ENCODE peak calls at places on chromosomes 11 and 22, in five cellular contexts. R is fibroblast of villous mesenchyme; N is right atrium auricular region; P is CD8-positive, alpha-beta T cell; Z is endodermal cell. L is an unnamed sample.

GRCh38 chr11:106956887-106957505 is 61.3 kb downstream of the GUCY1A2 start:
- DNase-seq in R (peak), N (no peak), P (no peak), Z (peak), L (no peak)

GRCh38 chr11:94010136-94010535 is 11.0 kb upstream of the HEPHL1 start:
- DNase-seq in R (no peak), N (no peak), P (no peak), Z (no peak), L (no peak)

GRCh38 chr22:27810566-27810965 is 9.0 kb upstream of the MN1 start:
- DNase-seq in R (peak), N (peak), P (no peak), Z (peak), L (peak)

GRCh38 chr11:88384678-88385015 is 47.1 kb upstream of the CTSC start:
- DNase-seq in R (peak), N (no peak), P (no peak), Z (no peak), L (no peak)

GRCh38 chr22:16803255-16803917 is 21.8 kb downstream of the XKR3 start:
- DNase-seq in R (no peak), N (no peak), P (no peak), Z (no peak), L (no peak)

GRCh38 chr11:105618343-105618955 is 8.6 kb downstream of the GRIA4 start:
- DNase-seq in R (no peak), N (no peak), P (no peak), Z (no peak), L (no peak)

GRCh38 chr22:39900306-39901227 is at the start of gene GRAP2:
- DNase-seq in R (no peak), N (no peak), P (peak), Z (no peak), L (no peak)

GRCh38 chr22:33274214-33274828 is 216.1 kb upstream of the SYN3 start:
- DNase-seq in R (no peak), N (no peak), P (no peak), Z (peak), L (no peak)

GRCh38 chr22:19291218-19291579 is 320 bp downstream of the CLTCL1 start:
- DNase-seq in R (no peak), N (no peak), P (peak), Z (peak), L (no peak)

GRCh38 chr22:50192056-50192824 is 6.5 kb downstream of the TRABD start:
- DNase-seq in R (no peak), N (no peak), P (no peak), Z (no peak), L (no peak)

GRCh38 chr11:18271206-18271605 is 5.1 kb downstream of the SAA1 start:
- DNase-seq in R (no peak), N (no peak), P (no peak), Z (no peak), L (no peak)

DNA sequence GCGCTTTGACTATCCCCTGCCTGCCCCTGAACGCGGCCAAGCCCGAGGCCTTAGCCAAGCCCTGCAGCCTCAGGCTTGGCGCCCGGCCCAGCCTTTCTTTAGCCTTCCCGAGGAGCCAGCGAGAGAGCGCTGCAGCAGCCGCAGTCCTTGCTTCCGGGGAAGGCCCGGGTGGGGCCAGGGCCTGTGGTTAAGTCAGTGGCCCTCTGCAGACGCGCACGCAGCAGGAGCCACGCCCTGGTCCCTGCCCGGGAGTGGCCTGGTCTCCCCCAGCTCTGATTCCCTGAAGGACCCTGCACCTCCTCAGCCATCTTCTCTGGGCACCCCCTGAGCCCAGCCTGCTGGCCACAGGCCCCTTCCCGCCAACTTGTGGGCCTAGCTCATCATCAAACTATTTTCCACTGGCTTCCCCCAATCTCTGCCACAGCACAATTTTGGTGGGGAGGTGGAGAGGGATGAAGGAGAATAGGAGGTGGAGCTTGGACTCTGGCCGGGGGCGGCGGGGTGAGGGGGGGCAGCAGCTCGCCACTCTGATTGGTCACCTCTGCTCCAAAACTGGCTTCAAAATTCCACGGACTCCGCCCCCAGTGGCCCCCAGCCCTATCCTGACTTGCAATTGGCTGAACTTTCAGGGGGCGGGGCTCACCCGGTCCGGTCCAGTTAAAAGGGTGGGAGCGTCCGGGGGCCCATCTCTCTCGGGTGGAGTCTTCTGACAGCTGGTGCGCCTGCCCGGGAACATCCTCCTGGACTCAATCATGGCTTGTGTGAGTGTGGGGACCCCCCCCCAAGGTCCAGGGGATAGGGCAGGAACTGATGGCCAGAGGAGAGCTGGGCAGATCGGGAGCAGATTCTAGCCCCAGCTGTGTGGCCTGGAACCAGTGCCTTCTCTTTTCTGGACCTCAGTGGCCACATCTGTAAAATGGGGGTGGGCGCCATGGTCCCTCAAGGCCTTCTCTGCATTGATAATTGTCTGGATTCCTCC is at the start of gene LGALS1:
- DNase-seq in R (peak), N (peak), P (peak), Z (peak), L (peak)
- H3K4me3 ChIP-seq in R (peak), N (peak), P (peak), Z (peak), L (peak)

GRCh38 chr22:32206774-32207758 is 2.2 kb upstream of the RFPL2 start:
- DNase-seq in R (peak), N (no peak), P (no peak), Z (peak), L (no peak)
- TF ChIP-seq CTCF in R (peak), N (peak), P (no peak), Z (peak), L (peak)

GRCh38 chr11:64331569-64332371 is 8.2 kb upstream of the CCDC88B start:
- DNase-seq in R (peak), N (peak), P (peak), Z (peak), L (peak)
- H3K4me3 ChIP-seq in R (no peak), N (no peak), P (no peak), Z (no peak), L (no peak)

DNA sequence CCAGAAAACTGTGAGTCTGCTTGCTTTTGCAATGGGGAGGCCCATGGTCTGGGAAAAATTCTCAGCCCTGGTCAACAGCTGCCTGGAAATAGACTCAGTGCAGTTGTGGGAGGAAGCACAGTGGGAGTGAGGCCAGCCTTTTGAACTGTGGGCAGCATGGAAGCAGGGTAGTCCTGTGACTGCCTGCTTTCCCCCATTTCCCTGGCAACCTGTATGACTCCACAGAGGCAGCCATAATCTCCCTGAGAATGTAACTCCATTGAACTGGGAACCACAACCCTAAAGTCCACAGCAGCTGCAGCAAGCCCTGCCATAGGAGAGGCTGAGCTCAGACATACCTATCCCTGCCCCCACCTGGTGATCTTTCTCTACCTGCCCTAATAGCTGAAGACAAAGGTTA is 494.5 kb upstream of the FAT3 start:
- DNase-seq in R (no peak), N (no peak), P (no peak), Z (peak), L (no peak)
- TF ChIP-seq CTCF in R (no peak), N (no peak), P (no peak), Z (no peak), L (no peak)

GRCh38 chr22:45804986-45805325 is 133.3 kb downstream of the ATXN10 start:
- DNase-seq in R (peak), N (no peak), P (no peak), Z (no peak), L (peak)
- H3K4me3 ChIP-seq in R (no peak), N (no peak), P (no peak), Z (no peak), L (no peak)

GRCh38 chr11:132994038-132994502 is 538.2 kb downstream of the OPCML start:
- DNase-seq in R (no peak), N (no peak), P (no peak), Z (no peak), L (no peak)

GRCh38 chr11:132988381-132988780 is 543.9 kb downstream of the OPCML start:
- DNase-seq in R (no peak), N (no peak), P (no peak), Z (no peak), L (no peak)

GRCh38 chr11:132997396-132997795 is 534.9 kb downstream of the OPCML start:
- DNase-seq in R (no peak), N (no peak), P (no peak), Z (no peak), L (no peak)

GRCh38 chr11:132987936-132988335 is 544.4 kb downstream of the OPCML start:
- DNase-seq in R (no peak), N (no peak), P (no peak), Z (no peak), L (no peak)

GRCh38 chr11:132992838-132993680 is 539.2 kb downstream of the OPCML start:
- DNase-seq in R (no peak), N (no peak), P (no peak), Z (no peak), L (no peak)
- TF ChIP-seq CTCF in R (no peak), N (no peak), P (no peak), Z (peak), L (peak)

GRCh38 chr11:32087602-32088001 is 3.3 kb upstream of the RCN1 start:
- DNase-seq in R (peak), N (no peak), P (no peak), Z (no peak), L (no peak)
- H3K4me3 ChIP-seq in R (peak), N (no peak), P (no peak), Z (no peak), L (no peak)

DNA sequence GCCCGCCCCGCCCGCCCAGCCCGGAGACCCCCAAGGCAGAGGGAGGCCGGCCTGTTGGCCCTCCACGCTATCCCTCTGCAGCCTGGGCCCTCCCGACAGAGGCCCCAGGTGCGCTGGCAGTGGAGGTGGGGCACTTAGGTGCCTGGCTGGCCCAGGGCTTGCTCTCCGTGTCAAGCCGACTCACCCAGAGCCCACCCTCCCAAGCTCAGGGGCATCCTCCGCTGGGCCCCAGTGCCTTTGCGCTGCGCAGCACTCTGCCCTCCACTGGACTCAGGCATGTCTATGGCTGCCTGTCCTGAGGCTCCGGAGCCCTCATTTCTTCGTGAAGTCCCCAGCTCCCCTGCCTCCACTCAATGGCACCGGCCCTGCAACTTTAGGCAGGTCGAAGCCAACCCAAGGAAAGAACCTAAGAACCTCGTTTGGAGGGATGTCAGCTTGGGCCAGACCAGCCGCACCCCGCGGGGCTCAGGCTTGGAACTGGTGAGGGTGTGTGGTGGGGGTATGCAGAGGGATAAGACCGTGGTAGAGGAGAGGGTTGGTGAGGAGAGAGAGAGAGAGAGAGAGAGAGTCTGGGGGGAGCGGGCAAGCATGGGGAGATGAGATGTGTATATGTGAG is 6.1 kb downstream of the SMIM45 start:
- DNase-seq in R (no peak), N (no peak), P (no peak), Z (no peak), L (no peak)
- TF ChIP-seq CTCF in R (no peak), N (no peak), P (peak), Z (no peak), L (no peak)

GRCh38 chr22:46969961-46970360 is 207.5 kb downstream of the TBC1D22A start:
- DNase-seq in R (no peak), N (no peak), P (no peak), Z (no peak), L (no peak)

GRCh38 chr22:46969491-46969890 is 207.0 kb downstream of the TBC1D22A start:
- DNase-seq in R (no peak), N (no peak), P (no peak), Z (no peak), L (no peak)

GRCh38 chr22:46968359-46968740 is 205.9 kb downstream of the TBC1D22A start:
- DNase-seq in R (no peak), N (no peak), P (no peak), Z (no peak), L (no peak)

GRCh38 chr22:46967445-46968358 is 205.3 kb downstream of the TBC1D22A start:
- DNase-seq in R (no peak), N (no peak), P (no peak), Z (peak), L (no peak)

GRCh38 chr22:46968848-46969247 is 206.4 kb downstream of the TBC1D22A start:
- DNase-seq in R (no peak), N (no peak), P (no peak), Z (no peak), L (no peak)
- H3K4me3 ChIP-seq in R (no peak), N (no peak), P (no peak), Z (no peak), L (no peak)

GRCh38 chr11:68643576-68643975 is 40.8 kb upstream of the GAL start:
- DNase-seq in R (peak), N (no peak), P (no peak), Z (no peak), L (no peak)
- TF ChIP-seq CTCF in R (peak), N (no peak), P (no peak), Z (no peak), L (no peak)

L was measured in AG09309.